ENCODE peak calls at places on chromosome 11, in four cellular contexts. One of them, this sample, is unnamed.
A peak's percentile ranks its signal among the peaks of the same experiment; 100 is the strongest.

GRCh38 chr11:41612415-41612814 is 153.0 kb upstream of the LRRC4C start:
- DNase-seq in EL: no peak
- DNase-seq in stimulated activated CD8-positive, alpha-beta memory T cell treated with anti-CD3 and anti-CD28 coated beads, Interleukin-15, amount 100 ng/mL, for 1 hour: no peak
- DNase-seq in body of pancreas: no peak
- DNase-seq in this sample: no peak

GRCh38 chr11:115912484-115912945 is 408.3 kb upstream of the CADM1 start:
- DNase-seq in stimulated activated CD8-positive, alpha-beta memory T cell treated with anti-CD3 and anti-CD28 coated beads, Interleukin-15, amount 100 ng/mL, for 1 hour: no peak
- DNase-seq in body of pancreas: peak; percentile 37
- DNase-seq in EL: no peak
- DNase-seq in this sample: no peak

GRCh38 chr11:61973603-61974162 is 6.2 kb upstream of the FTH1 start:
- DNase-seq in EL: no peak
- DNase-seq in body of pancreas: no peak
- DNase-seq in stimulated activated CD8-positive, alpha-beta memory T cell treated with anti-CD3 and anti-CD28 coated beads, Interleukin-15, amount 100 ng/mL, for 1 hour: no peak
- DNase-seq in this sample: no peak

GRCh38 chr11:66545701-66546367 is at the start of gene ZDHHC24:
- DNase-seq in stimulated activated CD8-positive, alpha-beta memory T cell treated with anti-CD3 and anti-CD28 coated beads, Interleukin-15, amount 100 ng/mL, for 1 hour: peak; percentile 50
- DNase-seq in body of pancreas: peak; percentile 98
- DNase-seq in EL: peak; percentile 98
- DNase-seq in this sample: peak; percentile 98

GRCh38 chr11:109972181-109972715 is 120.9 kb upstream of the ZC3H12C start:
- DNase-seq in stimulated activated CD8-positive, alpha-beta memory T cell treated with anti-CD3 and anti-CD28 coated beads, Interleukin-15, amount 100 ng/mL, for 1 hour: no peak
- DNase-seq in EL: no peak
- DNase-seq in body of pancreas: no peak
- DNase-seq in this sample: peak; percentile 19

GRCh38 chr11:95358516-95359322 is 127.7 kb upstream of the SESN3 start:
- DNase-seq in EL: no peak
- DNase-seq in body of pancreas: peak; percentile 24
- DNase-seq in stimulated activated CD8-positive, alpha-beta memory T cell treated with anti-CD3 and anti-CD28 coated beads, Interleukin-15, amount 100 ng/mL, for 1 hour: no peak
- DNase-seq in this sample: no peak

GRCh38 chr11:102260241-102260640 is 57.0 kb upstream of the BIRC3 start:
- DNase-seq in EL: no peak
- DNase-seq in stimulated activated CD8-positive, alpha-beta memory T cell treated with anti-CD3 and anti-CD28 coated beads, Interleukin-15, amount 100 ng/mL, for 1 hour: no peak
- DNase-seq in body of pancreas: no peak
- DNase-seq in this sample: no peak

GRCh38 chr11:111303476-111303875 is 5.1 kb downstream of the POU2AF3 start:
- DNase-seq in EL: no peak
- DNase-seq in body of pancreas: peak; percentile 77
- DNase-seq in stimulated activated CD8-positive, alpha-beta memory T cell treated with anti-CD3 and anti-CD28 coated beads, Interleukin-15, amount 100 ng/mL, for 1 hour: no peak
- DNase-seq in this sample: no peak

This sample was measured in head of caudate nucleus.